ENCODE peak calls at places on chromosomes 7 and 10, in seven cellular contexts. G is GM12878, Z is HCT116, D is H1, S is HepG2, O is SK-N-SH, H is K562. A is an unnamed sample.

GRCh38 chr7:44587843-44588711 is 6.0 kb upstream of the TMED4 start:
- DNase-seq in G (peak; percentile 53), Z (peak; percentile 56), D (no peak), S (peak; percentile 55), O (peak; percentile 43), H (no peak), A (peak; percentile 80)

GRCh38 chr10:76303682-76304316 is 872.4 kb downstream of the LRMDA start:
- DNase-seq in G (no peak), Z (peak; percentile 28), D (peak; percentile 62), S (peak; percentile 81), O (peak; percentile 70), H (no peak), A (peak; percentile 87)

GRCh38 chr7:98745722-98746318 is 124.0 kb downstream of the TMEM130 start:
- DNase-seq in G (no peak), Z (peak; percentile 57), D (peak; percentile 97), S (peak; percentile 53), O (peak; percentile 79), H (peak; percentile 88), A (peak; percentile 57)

GRCh38 chr7:130930260-130930659 is 196.3 kb upstream of the KLF14 start:
- DNase-seq in G (no peak), Z (no peak), D (no peak), S (no peak), O (no peak), H (peak; percentile 36), A (no peak)

GRCh38 chr7:27170936-27171635 is 3.0 kb downstream of the HOXA10 start:
- DNase-seq in G (no peak), Z (no peak), D (peak; percentile 48), S (peak; percentile 26), O (no peak), H (no peak), A (no peak)

GRCh38 chr10:99788598-99789259 is 6.3 kb downstream of the ABCC2 start:
- DNase-seq in G (no peak), Z (no peak), D (no peak), S (no peak), O (no peak), H (no peak), A (no peak)

GRCh38 chr7:38186593-38187314 is 8.7 kb downstream of the STARD3NL start:
- DNase-seq in G (no peak), Z (no peak), D (no peak), S (no peak), O (no peak), H (no peak), A (no peak)

GRCh38 chr10:24518981-24519597 is 204.6 kb downstream of the ARHGAP21 start:
- DNase-seq in G (no peak), Z (peak; percentile 23), D (peak; percentile 79), S (peak; percentile 53), O (peak; percentile 76), H (peak; percentile 58), A (peak; percentile 42)

GRCh38 chr7:28804990-28805389 is 153.1 kb downstream of the TRIL start:
- DNase-seq in G (no peak), Z (no peak), D (no peak), S (no peak), O (no peak), H (no peak), A (no peak)

GRCh38 chr10:72276013-72276387 is 2.3 kb downstream of the DDIT4 start:
- DNase-seq in G (no peak), Z (peak; percentile 79), D (no peak), S (no peak), O (no peak), H (no peak), A (no peak)

GRCh38 chr10:63822496-63822895 is 301.3 kb downstream of the REEP3 start:
- DNase-seq in G (no peak), Z (no peak), D (no peak), S (no peak), O (no peak), H (no peak), A (no peak)

GRCh38 chr7:157541796-157542668 is 205.2 kb downstream of the DNAJB6 start:
- DNase-seq in G (no peak), Z (no peak), D (no peak), S (no peak), O (no peak), H (no peak), A (no peak)

GRCh38 chr7:23012797-23013714 is 874 bp downstream of the HYCC1 start:
- DNase-seq in G (no peak), Z (no peak), D (peak; percentile 66), S (peak; percentile 14), O (peak; percentile 62), H (no peak), A (no peak)

GRCh38 chr7:45663965-45664623 is 89.9 kb downstream of the ADCY1 start:
- DNase-seq in G (no peak), Z (no peak), D (peak; percentile 19), S (no peak), O (no peak), H (no peak), A (no peak)

GRCh38 chr10:71354771-71355170 is 35.7 kb downstream of the SLC29A3 start:
- DNase-seq in G (no peak), Z (no peak), D (no peak), S (no peak), O (no peak), H (no peak), A (no peak)

GRCh38 chr10:49270565-49270964 is 28.4 kb upstream of the C10orf71 start:
- DNase-seq in G (no peak), Z (no peak), D (no peak), S (no peak), O (no peak), H (no peak), A (no peak)

GRCh38 chr7:44195901-44196300 is 4.9 kb upstream of the YKT6 start:
- DNase-seq in G (no peak), Z (no peak), D (no peak), S (no peak), O (no peak), H (no peak), A (no peak)

GRCh38 chr7:91784469-91784868 is 96.0 kb downstream of the MTERF1 start:
- DNase-seq in G (no peak), Z (peak; percentile 34), D (no peak), S (no peak), O (peak; percentile 32), H (peak; percentile 15), A (peak; percentile 57)

GRCh38 chr7:143172354-143172753 is 10.9 kb upstream of the TAS2R39 start:
- DNase-seq in G (no peak), Z (no peak), D (no peak), S (no peak), O (no peak), H (no peak), A (peak; percentile 6)

GRCh38 chr7:53383131-53383530 is 347.7 kb downstream of the POM121L12 start:
- DNase-seq in G (no peak), Z (no peak), D (no peak), S (no peak), O (no peak), H (no peak), A (no peak)

GRCh38 chr7:123366991-123367390 is 167.2 kb upstream of the SLC13A1 start:
- DNase-seq in G (no peak), Z (no peak), D (no peak), S (no peak), O (no peak), H (no peak), A (no peak)

GRCh38 chr10:96890172-96890513 is 58.0 kb downstream of the LCOR start:
- DNase-seq in G (no peak), Z (no peak), D (no peak), S (peak; percentile 1), O (no peak), H (no peak), A (no peak)

GRCh38 chr7:81691199-81691821 is 78.5 kb downstream of the HGF start:
- DNase-seq in G (no peak), Z (no peak), D (no peak), S (no peak), O (no peak), H (no peak), A (no peak)

GRCh38 chr7:81690688-81691087 is 79.2 kb downstream of the HGF start:
- DNase-seq in G (no peak), Z (no peak), D (no peak), S (no peak), O (no peak), H (no peak), A (no peak)

GRCh38 chr7:81688622-81689411 is 81.0 kb downstream of the HGF start:
- DNase-seq in G (no peak), Z (no peak), D (no peak), S (no peak), O (no peak), H (no peak), A (no peak)

GRCh38 chr7:81692146-81692905 is 77.5 kb downstream of the HGF start:
- DNase-seq in G (no peak), Z (no peak), D (no peak), S (no peak), O (no peak), H (no peak), A (no peak)

GRCh38 chr7:81690251-81690650 is 79.6 kb downstream of the HGF start:
- DNase-seq in G (no peak), Z (no peak), D (peak; percentile 53), S (no peak), O (no peak), H (no peak), A (peak; percentile 73)
- TF ChIP-seq JUND in G (no peak), Z (no peak), D (no peak), S (no peak), O (no peak), H (no peak), A (no peak)

GRCh38 chr7:71775648-71776047 is 636.5 kb downstream of the CALN1 start:
- DNase-seq in G (no peak), Z (no peak), D (peak; percentile 13), S (no peak), O (no peak), H (no peak), A (no peak)
- TF ChIP-seq JUND in G (no peak), Z (no peak), D (no peak), S (no peak), O (no peak), H (no peak), A (no peak)

DNA sequence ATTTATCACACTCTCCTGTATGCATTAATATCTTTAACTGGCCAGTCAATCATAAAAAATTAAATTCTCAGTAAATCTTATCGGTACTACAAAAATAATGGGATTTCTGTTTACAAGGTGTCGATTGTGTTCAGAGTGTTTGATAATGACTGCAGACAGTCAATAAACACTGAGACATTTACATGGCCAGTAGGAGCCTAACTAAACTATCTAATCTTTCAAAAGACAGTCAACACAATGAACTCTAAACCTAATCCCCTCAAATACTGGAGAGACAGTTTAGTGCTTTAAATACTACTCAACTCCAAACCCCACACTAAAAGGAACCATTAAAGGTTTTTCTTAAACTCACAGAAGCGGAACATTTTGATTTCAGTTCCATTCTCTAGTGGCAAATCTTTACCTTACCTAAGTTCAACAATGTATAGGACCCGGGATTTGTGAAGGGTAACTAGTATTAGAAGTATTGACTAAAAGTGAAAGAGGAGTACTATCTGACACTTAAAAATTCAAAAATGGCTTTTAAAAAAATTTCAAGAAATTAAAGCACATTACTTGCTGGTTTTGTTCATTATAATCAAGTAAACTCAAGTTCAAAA is 37.3 kb upstream of the EXOC6 start:
- DNase-seq in G (peak; percentile 9), Z (no peak), D (no peak), S (no peak), O (no peak), H (no peak), A (no peak)
- TF ChIP-seq JUND in G (no peak), Z (no peak), D (no peak), S (no peak), O (no peak), H (no peak), A (no peak)

DNA sequence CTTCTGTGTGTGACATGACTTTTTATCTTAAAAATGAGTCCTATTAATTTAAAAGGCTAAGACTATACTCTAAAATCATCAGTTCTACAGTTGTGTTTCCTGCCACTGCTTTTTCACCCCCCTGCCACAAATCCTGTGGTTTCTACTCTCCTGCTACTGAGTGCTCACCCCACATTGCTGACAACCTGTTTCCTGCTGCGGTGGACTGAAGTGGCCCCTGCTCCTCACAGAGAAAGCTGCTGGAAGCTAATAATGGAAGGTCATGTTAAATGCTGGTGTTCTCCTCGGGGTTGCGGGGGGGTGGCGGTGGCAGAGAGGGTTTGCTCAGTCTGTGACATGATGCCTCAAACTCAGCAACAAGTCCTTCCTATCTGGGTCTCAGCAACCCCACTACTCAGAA is 113.2 kb upstream of the INHBA start:
- DNase-seq in G (peak; percentile 51), Z (no peak), D (no peak), S (no peak), O (no peak), H (no peak), A (no peak)
- TF ChIP-seq JUND in G (no peak), Z (no peak), D (no peak), S (no peak), O (no peak), H (no peak), A (no peak)